ENCODE peak calls at places on chromosomes 5 and 9, in eight cellular contexts. X is upper lobe of right lung, O is retinal pigment epithelial cell, Q is IMR-90, D is fibroblast of lung, R is astrocyte, L is mammary epithelial cell, K is cardiac fibroblast. T is an unnamed sample.
A peak's percentile ranks its signal among the peaks of the same experiment; 100 is the strongest.

GRCh38 chr5:1325870-1326546 is 18.9 kb downstream of the CLPTM1L start:
- DNase-seq in L (no peak), R (no peak), K (no peak), D (no peak), O (no peak), X (peak; percentile 60), Q (no peak), T (no peak)

GRCh38 chr5:132389453-132390286 is 20.2 kb downstream of the SLC22A5 start:
- DNase-seq in X (no peak), O (peak; percentile 96), L (peak; percentile 100), R (peak; percentile 100), K (peak; percentile 95), Q (peak; percentile 100), D (peak; percentile 98), T (peak; percentile 97)

GRCh38 chr5:123285122-123286011 is 137.8 kb downstream of the CEP120 start:
- DNase-seq in L (no peak), X (no peak), D (peak; percentile 60), Q (peak; percentile 61), O (no peak), K (peak; percentile 46), R (peak; percentile 32), T (no peak)

GRCh38 chr5:135508496-135509005 is 27.2 kb downstream of the NEUROG1 start:
- DNase-seq in K (no peak), Q (no peak), R (no peak), X (no peak), D (no peak), L (no peak), O (no peak), T (no peak)

GRCh38 chr5:127844631-127845030 is 141.4 kb downstream of the CCDC192 start:
- DNase-seq in R (no peak), D (no peak), L (no peak), X (no peak), K (no peak), Q (no peak), O (no peak), T (no peak)

GRCh38 chr9:97057651-97058050 is 18.7 kb upstream of the CTSV start:
- DNase-seq in X (no peak), L (no peak), D (no peak), K (no peak), R (no peak), O (no peak), Q (no peak), T (no peak)

GRCh38 chr5:96861044-96861443 is 15.3 kb upstream of the ERAP2 start:
- DNase-seq in O (no peak), Q (no peak), R (no peak), K (no peak), L (no peak), X (no peak), D (no peak), T (no peak)

GRCh38 chr9:117480251-117480650 is 65.4 kb upstream of the ASTN2 start:
- DNase-seq in L (peak; percentile 27), K (no peak), Q (no peak), R (no peak), D (no peak), O (no peak), X (no peak), T (no peak)

GRCh38 chr5:6722015-6722414 is 8.8 kb downstream of the TENT4A start:
- DNase-seq in K (peak; percentile 30), O (no peak), X (no peak), R (no peak), D (peak; percentile 38), L (no peak), Q (peak; percentile 23), T (no peak)

GRCh38 chr5:88322785-88323184 is 54.1 kb upstream of the TMEM161B start:
- DNase-seq in R (peak; percentile 8), Q (no peak), D (no peak), L (no peak), O (no peak), K (no peak), X (no peak), T (no peak)

GRCh38 chr9:96453625-96454024 is 3.7 kb downstream of the HABP4 start:
- DNase-seq in O (peak; percentile 48), L (peak; percentile 38), Q (peak; percentile 47), R (peak; percentile 33), K (peak; percentile 78), D (peak; percentile 64), X (no peak), T (no peak)

GRCh38 chr5:124301850-124302249 is 444.6 kb downstream of the ZNF608 start:
- DNase-seq in O (peak; percentile 85), L (no peak), Q (peak; percentile 72), X (no peak), D (peak; percentile 20), K (peak; percentile 47), R (peak; percentile 82), T (no peak)

GRCh38 chr5:72677447-72677846 is 139.0 kb upstream of the TNPO1 start:
- DNase-seq in L (no peak), K (no peak), R (no peak), Q (no peak), X (no peak), D (no peak), O (no peak), T (no peak)

GRCh38 chr5:14208071-14209021 is 65.2 kb downstream of the TRIO start:
- DNase-seq in Q (peak; percentile 94), L (peak; percentile 90), K (peak; percentile 69), X (no peak), D (peak; percentile 95), O (no peak), R (peak; percentile 91), T (peak; percentile 70)

GRCh38 chr5:88390007-88390385 is 121.4 kb upstream of the TMEM161B start:
- DNase-seq in R (no peak), X (no peak), Q (no peak), D (no peak), K (no peak), O (no peak), L (no peak), T (no peak)

DNA sequence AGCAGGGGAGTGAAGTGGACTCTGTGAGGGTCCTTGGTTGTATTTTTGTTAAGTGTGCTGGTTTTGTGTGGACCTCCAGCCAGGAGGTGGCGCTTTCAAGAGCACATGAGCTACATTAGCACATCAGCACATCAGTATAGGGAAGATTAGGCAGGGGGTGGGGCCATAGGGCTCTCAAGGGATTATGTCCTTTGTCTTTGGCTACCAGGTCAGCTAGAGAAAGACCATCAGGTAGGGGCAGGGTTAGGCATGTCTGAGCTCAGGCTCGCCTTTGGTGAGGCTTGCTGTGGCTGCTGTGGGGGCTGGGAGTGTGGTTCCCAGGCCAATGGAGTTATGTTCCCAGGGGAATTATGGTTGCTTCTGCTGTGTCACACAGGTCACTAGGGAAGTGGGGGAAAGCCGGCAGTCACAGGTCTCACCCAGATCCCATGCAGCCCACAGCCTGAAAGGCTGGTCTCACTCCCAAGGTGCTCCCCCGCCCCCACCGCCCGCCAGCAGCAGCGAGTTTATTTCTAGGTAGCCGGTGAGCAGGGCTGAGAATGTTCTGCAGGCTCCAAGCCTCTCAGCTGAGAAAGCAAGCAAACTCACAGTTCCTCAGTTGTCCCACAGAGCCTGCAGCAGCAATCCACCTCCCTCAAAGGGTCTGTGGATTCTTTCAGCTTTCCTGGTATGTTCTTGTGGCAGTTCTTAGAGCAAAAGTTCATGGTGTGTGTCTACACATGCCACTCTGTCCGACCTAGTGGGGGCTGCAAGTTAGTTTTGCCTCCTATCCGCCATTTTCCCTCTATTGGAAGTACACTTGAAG is 13.7 kb downstream of the OR1J1 start:
- DNase-seq in X (no peak), Q (no peak), D (no peak), K (no peak), O (no peak), L (peak; percentile 37), R (no peak), T (no peak)
- TF ChIP-seq CTCF in X (no peak), Q (no peak), D (no peak), K (peak; percentile 22), O (peak; percentile 30), L (peak; percentile 35), R (no peak), T (peak; percentile 11)

GRCh38 chr9:133664651-133665050 is 28.5 kb downstream of the DBH start:
- DNase-seq in K (no peak), Q (no peak), D (no peak), X (no peak), L (no peak), O (no peak), R (no peak), T (no peak)
- TF ChIP-seq CTCF in K (no peak), Q (no peak), D (peak; percentile 4), X (no peak), L (no peak), O (peak; percentile 27), R (no peak), T (no peak)

GRCh38 chr5:179233909-179234562 is 111.2 kb downstream of the ADAMTS2 start:
- DNase-seq in X (peak; percentile 45), O (no peak), R (no peak), D (no peak), K (no peak), Q (no peak), L (no peak), T (no peak)
- TF ChIP-seq CTCF in X (no peak), O (no peak), R (no peak), D (no peak), K (no peak), Q (no peak), L (no peak), T (no peak)

GRCh38 chr5:181281984-181282316 is 21.0 kb upstream of the TRIM52 start:
- DNase-seq in Q (no peak), X (no peak), L (no peak), K (no peak), O (no peak), D (no peak), R (no peak), T (no peak)
- TF ChIP-seq CTCF in Q (no peak), X (no peak), L (no peak), K (no peak), O (no peak), D (no peak), R (no peak), T (no peak)

GRCh38 chr5:52786937-52787599 is 648 bp upstream of the ITGA1 start:
- DNase-seq in O (no peak), K (peak; percentile 43), Q (peak; percentile 31), X (no peak), L (peak; percentile 65), R (no peak), D (no peak), T (no peak)
- TF ChIP-seq CTCF in O (peak; percentile 50), K (peak; percentile 28), Q (peak; percentile 26), X (peak; percentile 34), L (peak; percentile 25), R (no peak), D (peak; percentile 38), T (peak; percentile 8)

T was measured in AG09319.